ENCODE peak calls at places on chromosomes 11 and 22, in seven cellular contexts. P is OCI-LY7, U is HL-60, F is cardiac muscle cell, W is DND-41, S is sigmoid colon, O is fibroblast of lung. L is an unnamed sample.

GRCh38 chr11:34476853-34477252 is 36.7 kb downstream of the ELF5 start:
- DNase-seq in S (no peak), O (no peak), W (no peak), U (no peak), P (no peak), F (no peak), L (no peak)

GRCh38 chr11:134363592-134363991 is 31.8 kb downstream of the GLB1L2 start:
- DNase-seq in O (no peak), U (no peak), S (peak), F (peak), P (peak), W (peak), L (no peak)

GRCh38 chr11:64894070-64894811 is 15.8 kb upstream of the EHD1 start:
- DNase-seq in O (peak), U (peak), S (peak), W (peak), F (peak), P (peak), L (peak)

GRCh38 chr11:63212742-63213141 is 30.7 kb downstream of the SLC22A25 start:
- DNase-seq in O (peak), S (no peak), U (peak), F (peak), W (peak), P (peak), L (no peak)

GRCh38 chr11:27646051-27646818 is 54.0 kb downstream of the BDNF start:
- DNase-seq in F (no peak), S (no peak), U (no peak), P (no peak), W (no peak), O (no peak), L (no peak)

GRCh38 chr22:21970800-21971617 is 11.6 kb downstream of the TOP3B start:
- DNase-seq in S (no peak), O (no peak), U (no peak), P (no peak), W (no peak), F (no peak), L (no peak)

GRCh38 chr22:22061085-22062077 is 78.8 kb upstream of the TOP3B start:
- DNase-seq in O (peak), F (no peak), W (no peak), U (peak), P (peak), S (peak), L (no peak)

GRCh38 chr11:107799245-107799859 is 59.2 kb downstream of the SLC35F2 start:
- DNase-seq in S (peak), U (peak), P (peak), F (peak), W (peak), O (peak), L (peak)

GRCh38 chr11:129117595-129118350 is 74.4 kb downstream of the ARHGAP32 start:
- DNase-seq in W (peak), P (peak), F (peak), O (peak), S (no peak), U (peak), L (peak)

GRCh38 chr11:64934765-64935633 is 694 bp downstream of the GPHA2 start:
- DNase-seq in W (no peak), S (no peak), O (no peak), F (no peak), P (no peak), U (peak), L (no peak)

DNA sequence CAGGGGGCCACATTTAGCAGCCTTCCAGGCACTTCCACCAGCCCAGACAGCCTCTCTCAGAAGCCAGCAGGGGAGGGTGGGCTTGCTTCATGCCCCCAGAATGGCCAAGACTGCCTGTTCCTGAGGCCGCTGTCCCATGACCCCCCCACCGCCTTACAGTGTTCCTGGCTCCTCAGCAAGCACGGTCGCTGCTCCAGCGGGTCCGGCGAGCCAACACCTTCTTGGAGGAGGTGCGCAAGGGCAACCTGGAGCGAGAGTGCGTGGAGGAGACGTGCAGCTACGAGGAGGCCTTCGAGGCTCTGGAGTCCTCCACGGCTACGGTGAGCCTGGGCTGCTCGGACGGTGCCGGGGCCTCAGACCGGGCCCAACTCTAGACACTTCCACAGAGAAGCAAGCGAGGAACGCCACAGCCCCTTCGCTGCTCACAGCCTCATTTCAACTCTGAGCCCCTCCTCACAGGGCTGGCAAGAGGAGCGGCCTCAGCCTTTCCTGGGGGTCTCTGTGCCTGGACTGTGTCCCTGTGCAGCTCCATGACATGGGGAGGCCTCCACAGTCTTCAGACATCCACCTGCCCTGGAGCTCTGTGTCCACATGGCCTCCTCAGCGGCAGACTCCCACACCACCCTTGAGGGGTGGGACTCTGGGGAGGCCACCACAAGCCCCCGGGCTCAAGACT is 668 bp downstream of the F2 start:
- DNase-seq in W (no peak), F (no peak), S (no peak), O (no peak), U (no peak), P (no peak), L (no peak)
- H3K4me3 ChIP-seq in W (no peak), F (no peak), S (no peak), O (no peak), U (no peak), P (no peak), L (no peak)

GRCh38 chr11:114738954-114739353 is 60.6 kb downstream of the NXPE2 start:
- DNase-seq in O (peak), W (peak), S (no peak), P (peak), F (peak), U (peak), L (no peak)
- TF ChIP-seq CTCF in O (peak), W (peak), S (peak), P (peak), F (peak), U (peak), L (peak)

DNA sequence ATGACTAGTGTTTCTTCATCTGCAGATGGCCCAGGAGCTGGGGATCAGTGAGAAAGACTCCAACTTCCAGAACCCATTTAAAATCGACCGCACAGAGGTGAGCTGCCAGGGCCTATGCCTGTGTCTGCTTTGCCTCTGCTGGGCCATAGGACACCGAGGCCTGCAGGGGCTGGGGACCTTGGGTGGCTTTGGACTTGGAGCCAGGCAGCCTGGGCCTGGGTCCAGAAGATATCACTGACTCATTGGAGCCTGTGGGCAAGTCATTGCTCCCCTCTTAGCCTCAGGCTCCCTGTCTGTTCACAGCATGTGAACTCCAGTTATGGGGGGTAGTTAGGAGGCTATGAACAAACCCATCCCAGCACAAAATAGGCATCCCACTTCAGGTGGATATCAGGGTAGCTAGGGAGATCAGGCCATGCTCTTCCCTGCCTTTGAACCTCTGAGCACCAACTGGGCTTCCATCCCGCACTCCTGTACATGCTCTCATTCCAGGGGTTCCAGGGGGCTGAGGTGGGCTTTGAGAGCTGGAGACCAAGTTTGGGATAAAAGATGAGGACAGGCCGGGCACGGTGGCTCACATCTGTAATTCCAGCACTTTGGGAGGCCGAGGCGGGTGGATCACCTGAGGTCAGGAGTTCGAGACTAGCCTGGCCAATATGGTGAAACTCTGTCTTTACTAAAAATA is 13.4 kb downstream of the CCDC134 start:
- DNase-seq in P (no peak), F (no peak), W (no peak), O (no peak), U (no peak), S (no peak), L (no peak)
- H3K27ac ChIP-seq in P (no peak), F (no peak), W (no peak), O (no peak), U (no peak), S (no peak), L (no peak)

GRCh38 chr11:123132881-123133280 is 62.2 kb downstream of the CLMP start:
- DNase-seq in F (no peak), U (no peak), W (no peak), O (no peak), P (no peak), S (no peak), L (no peak)

GRCh38 chr11:123125169-123125568 is 63.2 kb upstream of the HSPA8 start:
- DNase-seq in P (no peak), S (no peak), W (no peak), F (no peak), U (no peak), O (no peak), L (no peak)

DNA sequence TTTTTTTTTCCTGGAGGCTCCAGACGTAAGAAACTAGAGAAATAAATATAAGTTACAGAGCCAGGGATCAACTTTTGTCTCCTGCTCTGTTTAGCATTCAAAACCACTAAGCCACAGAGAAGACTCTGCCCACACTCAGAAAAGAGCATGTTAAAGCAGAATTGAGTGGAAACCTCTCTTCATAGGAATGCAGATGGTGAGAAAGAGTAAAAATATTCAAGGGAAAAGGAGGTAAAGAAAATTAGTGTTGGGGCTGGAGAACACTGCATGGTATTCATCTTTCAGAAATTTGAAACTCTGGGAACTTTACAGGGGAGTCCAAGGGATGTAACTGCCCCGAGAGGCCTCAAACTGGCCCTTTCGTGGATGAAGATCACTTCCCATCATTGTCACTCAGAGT is 65.1 kb downstream of the CLMP start:
- DNase-seq in F (no peak), W (no peak), O (peak), S (no peak), U (no peak), P (no peak), L (no peak)
- H3K4me3 ChIP-seq in F (no peak), W (no peak), O (no peak), S (no peak), U (no peak), P (no peak), L (no peak)

GRCh38 chr22:17120281-17120680 is 879 bp downstream of the TMEM121B start:
- DNase-seq in O (peak), F (peak), S (no peak), W (peak), U (no peak), P (no peak), L (peak)

GRCh38 chr22:17117890-17118289 is 3.3 kb downstream of the TMEM121B start:
- DNase-seq in S (no peak), O (no peak), F (no peak), P (peak), W (peak), U (peak), L (no peak)

GRCh38 chr22:17118342-17118741 is 2.8 kb downstream of the TMEM121B start:
- DNase-seq in S (no peak), F (no peak), P (no peak), O (no peak), U (no peak), W (no peak), L (no peak)

GRCh38 chr22:17120711-17121234 is 387 bp downstream of the TMEM121B start:
- DNase-seq in W (peak), P (no peak), F (peak), S (no peak), U (no peak), O (no peak), L (no peak)

GRCh38 chr22:17119481-17120202 is 1.5 kb downstream of the TMEM121B start:
- DNase-seq in U (no peak), W (no peak), S (no peak), O (peak), P (no peak), F (no peak), L (no peak)
- TF ChIP-seq CTCF in U (no peak), W (peak), S (no peak), O (peak), P (peak), F (peak), L (no peak)

L was measured in CD8-positive, alpha-beta T cell.